ENCODE peak calls at places on chromosomes 16 and 17, in ten cellular contexts. V is stimulated activated CD4-positive, alpha-beta T cell treated with anti-CD3 and anti-CD28 coated beads, Interleukin-4, amount 100 ng/mL, for 48 hours; L is activated T-cell treated with anti-CD3 and anti-CD28 coated beads for 1 hour; O is amygdala; Q is amniotic epithelial cell; A is activated gamma-delta T cell treated with anti-CD3 and anti-CD28 coated beads, Interleukin-2, amount 50 U/mL, for 16 hours; C is GM12892; N is cortex of kidney; Z is suprapubic skin; F is activated naive CD4-positive, alpha-beta T cell. P is an unnamed sample.

GRCh38 chr16:49969356-49970030 is 55.5 kb upstream of the CNEP1R1 start:
- DNase-seq in V (no peak), L (no peak), F (no peak), Q (peak), A (no peak), N (no peak), O (no peak), Z (no peak), C (no peak), P (no peak)

GRCh38 chr17:76506408-76507328 is 5.4 kb upstream of the RHBDF2 start:
- DNase-seq in V (peak), C (no peak), N (no peak), Q (peak), Z (peak), F (peak), O (no peak), A (peak), L (peak), P (peak)

GRCh38 chr16:81956213-81956948 is 54.9 kb downstream of the SDR42E1 start:
- DNase-seq in O (no peak), L (no peak), V (no peak), Z (no peak), N (no peak), Q (peak), F (no peak), C (no peak), A (no peak), P (no peak)

GRCh38 chr17:2423271-2423670 is 22.4 kb upstream of the MNT start:
- DNase-seq in F (no peak), N (no peak), A (no peak), C (no peak), Z (no peak), V (no peak), Q (no peak), L (no peak), O (no peak), P (no peak)

GRCh38 chr16:2715064-2715463 is 5.0 kb downstream of the PRSS27 start:
- DNase-seq in F (no peak), A (no peak), V (no peak), L (no peak), Q (no peak), O (no peak), N (no peak), C (no peak), Z (no peak), P (no peak)

GRCh38 chr17:50199211-50199633 is 2.2 kb downstream of the COL1A1 start:
- DNase-seq in V (no peak), O (no peak), C (no peak), F (no peak), N (no peak), A (no peak), Q (no peak), L (no peak), Z (no peak), P (no peak)

GRCh38 chr17:12078791-12079190 is 58.1 kb downstream of the MAP2K4 start:
- DNase-seq in V (no peak), Z (no peak), N (no peak), F (no peak), C (no peak), A (no peak), L (no peak), Q (peak), O (no peak), P (no peak)

GRCh38 chr16:47067203-47067602 is 76.5 kb downstream of the NETO2 start:
- DNase-seq in O (no peak), N (no peak), V (no peak), Z (no peak), F (no peak), A (no peak), Q (no peak), C (no peak), L (no peak), P (no peak)

GRCh38 chr16:87145181-87146176 is 171.7 kb downstream of the C16orf95 start:
- DNase-seq in L (no peak), N (no peak), C (no peak), F (no peak), Q (no peak), Z (no peak), O (no peak), A (no peak), V (no peak), P (no peak)

GRCh38 chr17:43834106-43834505 is 1.2 kb upstream of the MPP3 start:
- DNase-seq in Q (peak), N (no peak), F (no peak), L (no peak), V (no peak), O (no peak), A (no peak), C (no peak), Z (no peak), P (no peak)

GRCh38 chr16:87190288-87191240 is 126.6 kb downstream of the C16orf95 start:
- DNase-seq in V (no peak), L (no peak), Q (peak), Z (no peak), C (no peak), N (no peak), F (no peak), A (no peak), O (no peak), P (no peak)

GRCh38 chr17:9232591-9233270 is 211.4 kb downstream of the NTN1 start:
- DNase-seq in Z (no peak), N (no peak), O (no peak), C (no peak), L (no peak), F (no peak), Q (peak), V (no peak), A (no peak), P (no peak)

GRCh38 chr17:31148205-31148604 is 53.4 kb downstream of the NF1 start:
- DNase-seq in A (no peak), F (no peak), C (no peak), Q (peak), L (no peak), O (no peak), V (no peak), N (no peak), Z (no peak), P (no peak)

GRCh38 chr17:973053-973452 is 6.5 kb downstream of the NXN start:
- DNase-seq in Q (peak), C (no peak), N (no peak), A (no peak), L (no peak), Z (no peak), O (no peak), V (no peak), F (no peak), P (peak)

GRCh38 chr16:19389246-19389645 is 28.4 kb upstream of the TMC5 start:
- DNase-seq in Z (no peak), L (peak), A (no peak), C (no peak), O (no peak), V (peak), N (no peak), Q (peak), F (no peak), P (no peak)

GRCh38 chr17:55717898-55718735 is 4.5 kb downstream of the TMEM100 start:
- DNase-seq in N (no peak), F (peak), C (peak), L (peak), Q (peak), V (peak), Z (peak), A (peak), O (no peak), P (peak)

GRCh38 chr17:8320990-8321389 is 10.9 kb downstream of the ARHGEF15 start:
- DNase-seq in Q (peak), F (no peak), V (no peak), N (no peak), C (no peak), O (no peak), A (no peak), Z (no peak), L (no peak), P (no peak)